ENCODE peak calls at places on chromosomes 5 and 9, in five cellular contexts. One of them, this sample, is unnamed.

GRCh38 chr9:36560813-36561212 is 11.9 kb upstream of the MELK start:
- DNase-seq in astrocyte of the cerebellum: no peak
- DNase-seq in NB4: no peak
- DNase-seq in upper lobe of left lung: no peak
- DNase-seq in retinal pigment epithelial cell: no peak
- DNase-seq in this sample: no peak

GRCh38 chr5:135441919-135442318 is 5.2 kb downstream of the DCANP1 start:
- DNase-seq in astrocyte of the cerebellum: no peak
- DNase-seq in NB4: no peak
- DNase-seq in upper lobe of left lung: no peak
- DNase-seq in retinal pigment epithelial cell: no peak
- DNase-seq in this sample: no peak

GRCh38 chr9:94746541-94747505 is 20.3 kb downstream of the AOPEP start:
- DNase-seq in astrocyte of the cerebellum: no peak
- DNase-seq in NB4: no peak
- DNase-seq in upper lobe of left lung: no peak
- DNase-seq in retinal pigment epithelial cell: no peak
- DNase-seq in this sample: no peak

GRCh38 chr5:154162475-154163217 is 27.9 kb upstream of the GALNT10 start:
- DNase-seq in astrocyte of the cerebellum: no peak
- DNase-seq in NB4: no peak
- DNase-seq in upper lobe of left lung: no peak
- DNase-seq in retinal pigment epithelial cell: no peak
- DNase-seq in this sample: no peak

GRCh38 chr5:28729067-28729466 is 1690.7 kb upstream of the CDH9 start:
- DNase-seq in astrocyte of the cerebellum: no peak
- DNase-seq in NB4: no peak
- DNase-seq in upper lobe of left lung: no peak
- DNase-seq in retinal pigment epithelial cell: no peak
- DNase-seq in this sample: no peak

GRCh38 chr5:172902497-172903472 is 56.4 kb upstream of the RPL26L1 start:
- DNase-seq in astrocyte of the cerebellum: peak; percentile 89
- DNase-seq in NB4: peak; percentile 35
- DNase-seq in upper lobe of left lung: peak; percentile 83
- DNase-seq in retinal pigment epithelial cell: peak; percentile 95
- DNase-seq in this sample: peak; percentile 87

GRCh38 chr5:160423025-160423554 is 1.4 kb downstream of the PTTG1 start:
- DNase-seq in astrocyte of the cerebellum: no peak
- DNase-seq in NB4: no peak
- DNase-seq in upper lobe of left lung: no peak
- DNase-seq in retinal pigment epithelial cell: no peak
- DNase-seq in this sample: no peak

GRCh38 chr9:93303258-93303771 is 119.4 kb downstream of the WNK2 start:
- DNase-seq in astrocyte of the cerebellum: no peak
- DNase-seq in NB4: no peak
- DNase-seq in upper lobe of left lung: no peak
- DNase-seq in retinal pigment epithelial cell: no peak
- DNase-seq in this sample: no peak

GRCh38 chr5:54159153-54159836 is 151.1 kb downstream of the ARL15 start:
- DNase-seq in astrocyte of the cerebellum: no peak
- DNase-seq in NB4: peak; percentile 84
- DNase-seq in upper lobe of left lung: no peak
- DNase-seq in retinal pigment epithelial cell: no peak
- DNase-seq in this sample: no peak

DNA sequence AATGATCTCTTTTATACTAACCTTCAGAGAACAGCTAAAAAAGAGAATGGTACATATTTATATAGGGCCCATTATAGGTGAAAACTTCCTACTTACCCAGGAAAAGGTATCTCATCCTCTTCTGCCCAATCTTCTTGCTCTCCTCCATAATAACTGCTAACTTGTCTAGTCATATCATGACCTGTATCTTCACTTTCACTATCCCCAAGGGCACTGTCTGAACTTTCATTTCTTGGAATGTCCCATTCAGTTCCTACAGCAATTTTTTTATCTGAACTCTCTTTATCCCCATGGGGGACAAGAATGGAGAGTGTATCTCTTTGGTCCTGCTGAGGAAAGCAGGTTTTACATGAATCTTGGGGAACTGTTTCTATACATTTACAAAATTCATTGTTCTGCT is 36.4 kb upstream of the RAPGEF6 start:
- DNase-seq in astrocyte of the cerebellum: no peak
- DNase-seq in NB4: no peak
- DNase-seq in upper lobe of left lung: no peak
- DNase-seq in retinal pigment epithelial cell: no peak
- DNase-seq in this sample: no peak
- H3K4me3 ChIP-seq in astrocyte of the cerebellum: no peak overlapping the region
- H3K4me3 ChIP-seq in NB4: no peak overlapping the region
- H3K4me3 ChIP-seq in upper lobe of left lung: no peak overlapping the region
- H3K4me3 ChIP-seq in retinal pigment epithelial cell: no peak overlapping the region
- H3K4me3 ChIP-seq in this sample: no peak overlapping the region

DNA sequence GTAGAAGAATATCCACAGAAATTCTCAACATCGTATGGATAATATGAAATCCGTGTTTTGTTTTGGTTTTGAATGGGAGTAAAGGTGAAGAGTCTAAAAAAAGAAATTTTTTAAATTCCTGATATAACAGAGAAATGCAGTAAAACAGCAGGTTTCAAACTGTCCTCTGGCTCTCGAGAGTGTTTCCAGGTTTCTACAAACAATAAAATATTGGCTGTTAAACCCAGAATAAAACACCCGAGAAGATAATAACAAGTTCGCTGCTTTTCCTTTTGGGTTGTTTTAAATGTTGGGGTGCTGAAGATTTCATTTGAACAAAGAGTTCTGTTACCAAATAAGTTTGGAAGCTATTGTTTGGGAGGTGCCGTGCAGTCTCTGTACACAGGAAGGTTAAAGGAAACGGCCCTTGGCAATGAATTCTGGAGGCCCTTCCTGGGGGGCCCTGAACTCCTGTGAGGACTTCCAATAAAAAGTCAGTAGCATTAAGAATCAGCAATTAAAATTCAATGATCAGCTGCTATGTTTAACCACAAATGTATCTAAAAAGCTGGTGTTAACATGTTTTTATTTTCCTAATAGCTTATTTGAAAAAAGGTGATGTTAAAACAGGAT is 215.8 kb downstream of the TSSK1B start:
- DNase-seq in astrocyte of the cerebellum: no peak
- DNase-seq in NB4: no peak
- DNase-seq in upper lobe of left lung: no peak
- DNase-seq in retinal pigment epithelial cell: no peak
- DNase-seq in this sample: no peak
- H3K4me3 ChIP-seq in astrocyte of the cerebellum: no peak overlapping the region
- H3K4me3 ChIP-seq in NB4: no peak overlapping the region
- H3K4me3 ChIP-seq in upper lobe of left lung: no peak overlapping the region
- H3K4me3 ChIP-seq in retinal pigment epithelial cell: no peak overlapping the region
- H3K4me3 ChIP-seq in this sample: no peak overlapping the region

GRCh38 chr5:179819296-179820126 is 1.2 kb upstream of the SQSTM1 start:
- DNase-seq in astrocyte of the cerebellum: no peak
- DNase-seq in NB4: peak; percentile 65
- DNase-seq in upper lobe of left lung: peak; percentile 91
- DNase-seq in retinal pigment epithelial cell: peak; percentile 65
- DNase-seq in this sample: peak; percentile 31

GRCh38 chr5:179816401-179817070 is 4.2 kb upstream of the SQSTM1 start:
- DNase-seq in astrocyte of the cerebellum: no peak
- DNase-seq in NB4: no peak
- DNase-seq in upper lobe of left lung: no peak
- DNase-seq in retinal pigment epithelial cell: no peak
- DNase-seq in this sample: no peak

GRCh38 chr5:179818746-179819295 is 1.9 kb upstream of the SQSTM1 start:
- DNase-seq in astrocyte of the cerebellum: peak; percentile 76
- DNase-seq in NB4: peak; percentile 86
- DNase-seq in upper lobe of left lung: peak; percentile 96
- DNase-seq in retinal pigment epithelial cell: peak; percentile 94
- DNase-seq in this sample: peak; percentile 82

GRCh38 chr5:179815491-179816249 is 5.0 kb upstream of the SQSTM1 start:
- DNase-seq in astrocyte of the cerebellum: no peak
- DNase-seq in NB4: no peak
- DNase-seq in upper lobe of left lung: no peak
- DNase-seq in retinal pigment epithelial cell: no peak
- DNase-seq in this sample: no peak

DNA sequence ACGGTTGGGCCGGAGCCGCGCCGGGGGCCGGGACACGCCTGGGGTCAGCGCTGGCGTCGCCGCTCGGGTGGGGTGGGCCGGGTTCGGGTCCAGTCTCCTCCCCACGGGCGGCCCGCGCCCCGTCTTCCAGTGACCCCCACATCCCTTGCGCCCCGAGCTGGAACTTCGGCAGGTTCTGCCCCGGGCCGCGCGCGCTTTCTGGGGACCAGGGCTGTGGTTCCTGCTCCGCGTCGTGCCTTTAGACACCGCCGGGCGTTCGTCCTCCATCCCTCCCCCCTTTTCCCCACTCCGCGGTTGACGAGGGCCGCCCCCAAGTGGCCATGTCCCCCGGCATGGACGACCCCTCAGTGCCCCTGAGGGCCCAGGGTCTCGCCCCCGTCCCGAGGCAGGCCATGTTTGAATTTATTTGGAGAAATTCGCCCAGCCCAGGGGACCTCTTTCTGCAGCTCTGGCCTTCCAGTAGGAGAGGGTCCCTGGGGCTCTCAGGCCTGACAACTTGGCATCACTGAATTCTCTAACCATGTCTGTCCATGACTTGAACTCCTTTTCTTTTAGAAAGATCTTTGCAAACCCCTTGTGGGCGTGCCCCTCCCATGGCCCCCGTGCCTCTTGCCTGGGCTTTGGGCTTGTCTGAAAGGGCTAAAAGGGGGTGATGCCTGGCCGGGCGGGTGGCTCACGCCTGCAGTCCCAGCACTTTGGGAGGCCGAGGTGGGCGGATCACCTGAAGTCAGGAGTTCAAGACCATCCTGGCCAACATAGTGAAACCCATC is 3.4 kb upstream of the SQSTM1 start:
- DNase-seq in astrocyte of the cerebellum: no peak
- DNase-seq in NB4: no peak
- DNase-seq in upper lobe of left lung: peak; percentile 90
- DNase-seq in retinal pigment epithelial cell: no peak
- DNase-seq in this sample: no peak
- H3K4me3 ChIP-seq in astrocyte of the cerebellum: peak overlapping the region; percentile 25
- H3K4me3 ChIP-seq in NB4: no peak overlapping the region
- H3K4me3 ChIP-seq in upper lobe of left lung: peak overlapping the region; percentile 32
- H3K4me3 ChIP-seq in retinal pigment epithelial cell: peak overlapping the region; percentile 41
- H3K4me3 ChIP-seq in this sample: peak overlapping the region; percentile 41

GRCh38 chr9:117643288-117643654 is 60.9 kb upstream of the TLR4 start:
- DNase-seq in astrocyte of the cerebellum: no peak
- DNase-seq in NB4: no peak
- DNase-seq in upper lobe of left lung: no peak
- DNase-seq in retinal pigment epithelial cell: no peak
- DNase-seq in this sample: no peak
- H3K4me3 ChIP-seq in astrocyte of the cerebellum: no peak overlapping the region
- H3K4me3 ChIP-seq in NB4: no peak overlapping the region
- H3K4me3 ChIP-seq in upper lobe of left lung: no peak overlapping the region
- H3K4me3 ChIP-seq in retinal pigment epithelial cell: no peak overlapping the region
- H3K4me3 ChIP-seq in this sample: no peak overlapping the region

GRCh38 chr5:45694255-45694834 is 1.8 kb downstream of the HCN1 start:
- DNase-seq in astrocyte of the cerebellum: no peak
- DNase-seq in NB4: peak; percentile 19
- DNase-seq in upper lobe of left lung: no peak
- DNase-seq in retinal pigment epithelial cell: no peak
- DNase-seq in this sample: no peak

GRCh38 chr5:45695680-45696093 is 493 bp downstream of the HCN1 start:
- DNase-seq in astrocyte of the cerebellum: no peak
- DNase-seq in NB4: no peak
- DNase-seq in upper lobe of left lung: no peak
- DNase-seq in retinal pigment epithelial cell: no peak
- DNase-seq in this sample: no peak

GRCh38 chr5:45695011-45695667 is 1.0 kb downstream of the HCN1 start:
- DNase-seq in astrocyte of the cerebellum: no peak
- DNase-seq in NB4: no peak
- DNase-seq in upper lobe of left lung: peak; percentile 66
- DNase-seq in retinal pigment epithelial cell: no peak
- DNase-seq in this sample: no peak

GRCh38 chr5:45697211-45697610 is 1.0 kb upstream of the HCN1 start:
- DNase-seq in astrocyte of the cerebellum: no peak
- DNase-seq in NB4: no peak
- DNase-seq in upper lobe of left lung: no peak
- DNase-seq in retinal pigment epithelial cell: no peak
- DNase-seq in this sample: no peak

DNA sequence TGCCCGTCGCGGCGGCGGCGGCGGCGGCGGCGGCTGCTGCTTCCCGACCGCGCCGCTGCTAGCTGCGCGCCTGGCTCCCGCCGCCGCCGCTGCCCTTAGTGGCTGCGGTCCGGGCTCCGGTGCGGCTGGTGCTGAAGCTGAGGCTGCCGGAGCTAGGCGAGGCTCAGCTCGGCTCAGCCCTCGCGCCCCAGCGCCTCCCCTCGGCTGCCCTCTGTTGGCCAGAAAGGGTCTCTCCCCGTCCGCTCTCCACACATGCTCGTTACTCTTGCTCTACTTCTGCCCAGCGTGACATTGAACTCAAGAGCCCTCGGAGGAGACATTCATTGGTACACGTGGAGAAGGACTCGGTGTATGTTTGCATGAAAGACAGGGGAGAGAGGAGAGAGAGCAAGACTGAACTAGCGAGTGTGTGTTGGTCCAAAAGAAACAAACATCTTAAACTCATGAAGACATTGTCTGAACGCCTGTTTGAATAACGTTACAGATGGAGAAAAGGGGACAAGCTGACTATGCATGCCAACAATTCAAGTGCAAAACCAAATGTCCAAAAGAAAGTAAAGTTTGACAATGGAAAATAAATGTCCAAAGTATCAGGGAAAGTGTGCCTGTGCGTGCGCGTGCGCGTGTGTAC is at the start of gene HCN1:
- DNase-seq in astrocyte of the cerebellum: peak; percentile 40
- DNase-seq in NB4: no peak
- DNase-seq in upper lobe of left lung: peak; percentile 93
- DNase-seq in retinal pigment epithelial cell: peak; percentile 41
- DNase-seq in this sample: peak; percentile 11
- H3K4me3 ChIP-seq in astrocyte of the cerebellum: peak within 1 kb of the TSS; percentile 14
- H3K4me3 ChIP-seq in NB4: no peak within 1 kb of the TSS
- H3K4me3 ChIP-seq in upper lobe of left lung: no peak within 1 kb of the TSS
- H3K4me3 ChIP-seq in retinal pigment epithelial cell: peak within 1 kb of the TSS; percentile 35
- H3K4me3 ChIP-seq in this sample: no peak within 1 kb of the TSS

DNA sequence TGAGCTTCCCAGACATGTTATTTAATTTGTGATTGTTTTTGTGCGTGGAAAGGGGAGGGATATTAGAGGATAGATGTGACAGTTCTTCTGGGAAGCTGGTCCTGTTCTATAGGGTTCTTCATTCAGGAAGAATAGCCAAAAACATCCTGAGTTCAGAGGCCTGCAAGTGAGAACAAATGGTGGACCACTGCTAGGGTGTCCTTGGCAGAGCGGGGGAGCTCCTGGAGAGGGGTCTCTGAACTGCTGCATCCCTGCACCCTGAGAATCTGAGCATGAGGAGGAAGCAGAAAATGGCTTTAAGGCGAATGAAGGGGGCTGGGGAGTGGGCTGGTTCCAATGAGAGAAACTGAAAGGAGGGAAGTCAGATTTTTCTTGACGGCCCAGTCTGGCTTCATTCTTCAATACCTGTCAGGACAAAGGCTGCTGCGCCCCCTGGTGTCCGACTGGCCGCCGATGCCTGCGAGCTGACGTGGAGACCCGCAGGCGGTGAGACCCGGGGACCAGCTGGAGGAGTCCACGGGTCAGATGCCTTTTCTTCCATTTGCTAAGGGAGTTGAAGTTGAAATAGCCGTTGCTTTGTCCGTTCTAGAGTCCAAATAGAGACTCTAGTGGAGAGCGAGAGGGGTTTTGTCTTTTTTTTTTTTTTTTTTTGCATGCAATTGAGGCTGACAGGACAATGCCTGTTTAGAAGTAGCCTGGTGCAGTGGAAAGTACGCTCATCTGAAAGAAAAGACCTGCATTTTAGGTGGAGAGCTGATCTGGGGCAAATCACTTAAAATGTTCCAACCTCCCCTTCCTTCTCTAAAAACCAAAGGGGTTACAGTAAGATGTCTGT is 39.5 kb upstream of the NFIB start:
- DNase-seq in astrocyte of the cerebellum: peak; percentile 73
- DNase-seq in NB4: peak; percentile 84
- DNase-seq in upper lobe of left lung: peak; percentile 97
- DNase-seq in retinal pigment epithelial cell: no peak
- DNase-seq in this sample: no peak
- H3K4me3 ChIP-seq in astrocyte of the cerebellum: no peak overlapping the region
- H3K4me3 ChIP-seq in NB4: no peak overlapping the region
- H3K4me3 ChIP-seq in upper lobe of left lung: no peak overlapping the region
- H3K4me3 ChIP-seq in retinal pigment epithelial cell: peak overlapping the region; percentile 7
- H3K4me3 ChIP-seq in this sample: no peak overlapping the region